ENCODE peak calls at places on chromosomes 11 and 22, in six cellular contexts. One of them, this sample, is unnamed.

GRCh38 chr11:65565624-65566453 is 4.4 kb upstream of the ZNRD2 start:
- DNase-seq in fibroblast of lung: no peak
- DNase-seq in DMS153: no peak
- DNase-seq in activated CD4-positive, alpha-beta T cell treated with anti-CD3 and anti-CD28 coated beads for 1 hour: no peak
- DNase-seq in heart left ventricle: no peak
- DNase-seq in RPMI7951: no peak
- DNase-seq in this sample: no peak

GRCh38 chr22:25644122-25644521 is 79.6 kb downstream of the GRK3 start:
- DNase-seq in DMS153: no peak
- DNase-seq in RPMI7951: peak
- DNase-seq in fibroblast of lung: no peak
- DNase-seq in activated CD4-positive, alpha-beta T cell treated with anti-CD3 and anti-CD28 coated beads for 1 hour: no peak
- DNase-seq in heart left ventricle: peak
- DNase-seq in this sample: no peak

GRCh38 chr11:93605638-93606037 is 55.8 kb upstream of the CEP295 start:
- DNase-seq in fibroblast of lung: no peak
- DNase-seq in heart left ventricle: no peak
- DNase-seq in RPMI7951: no peak
- DNase-seq in activated CD4-positive, alpha-beta T cell treated with anti-CD3 and anti-CD28 coated beads for 1 hour: no peak
- DNase-seq in DMS153: no peak
- DNase-seq in this sample: no peak

GRCh38 chr11:119120639-119121007 is 757 bp upstream of the HINFP start:
- DNase-seq in activated CD4-positive, alpha-beta T cell treated with anti-CD3 and anti-CD28 coated beads for 1 hour: no peak
- DNase-seq in DMS153: no peak
- DNase-seq in RPMI7951: peak
- DNase-seq in heart left ventricle: no peak
- DNase-seq in fibroblast of lung: peak
- DNase-seq in this sample: no peak

GRCh38 chr11:130671801-130672700 is 223.6 kb downstream of the ADAMTS15 start:
- DNase-seq in RPMI7951: peak
- DNase-seq in DMS153: peak
- DNase-seq in fibroblast of lung: peak
- DNase-seq in activated CD4-positive, alpha-beta T cell treated with anti-CD3 and anti-CD28 coated beads for 1 hour: no peak
- DNase-seq in heart left ventricle: peak
- DNase-seq in this sample: no peak

GRCh38 chr11:9850224-9850895 is 186.5 kb downstream of the SWAP70 start:
- DNase-seq in fibroblast of lung: no peak
- DNase-seq in heart left ventricle: no peak
- DNase-seq in activated CD4-positive, alpha-beta T cell treated with anti-CD3 and anti-CD28 coated beads for 1 hour: no peak
- DNase-seq in DMS153: no peak
- DNase-seq in RPMI7951: no peak
- DNase-seq in this sample: no peak

GRCh38 chr11:34044664-34045485 is 6.7 kb upstream of the CAPRIN1 start:
- DNase-seq in activated CD4-positive, alpha-beta T cell treated with anti-CD3 and anti-CD28 coated beads for 1 hour: no peak
- DNase-seq in DMS153: no peak
- DNase-seq in RPMI7951: peak
- DNase-seq in heart left ventricle: no peak
- DNase-seq in fibroblast of lung: peak
- DNase-seq in this sample: peak

GRCh38 chr22:46352691-46353386 is 17.3 kb downstream of the TRMU start:
- DNase-seq in fibroblast of lung: no peak
- DNase-seq in heart left ventricle: peak
- DNase-seq in RPMI7951: peak
- DNase-seq in DMS153: peak
- DNase-seq in activated CD4-positive, alpha-beta T cell treated with anti-CD3 and anti-CD28 coated beads for 1 hour: no peak
- DNase-seq in this sample: peak

GRCh38 chr11:78197816-78198215 is 9.1 kb downstream of the USP35 start:
- DNase-seq in activated CD4-positive, alpha-beta T cell treated with anti-CD3 and anti-CD28 coated beads for 1 hour: no peak
- DNase-seq in RPMI7951: no peak
- DNase-seq in heart left ventricle: no peak
- DNase-seq in fibroblast of lung: no peak
- DNase-seq in DMS153: no peak
- DNase-seq in this sample: no peak

GRCh38 chr11:33869511-33870422 is 22.1 kb downstream of the LMO2 start:
- DNase-seq in activated CD4-positive, alpha-beta T cell treated with anti-CD3 and anti-CD28 coated beads for 1 hour: no peak
- DNase-seq in fibroblast of lung: peak
- DNase-seq in DMS153: peak
- DNase-seq in RPMI7951: peak
- DNase-seq in heart left ventricle: peak
- DNase-seq in this sample: peak

GRCh38 chr22:35978889-35979288 is 49.7 kb downstream of the RBFOX2 start:
- DNase-seq in activated CD4-positive, alpha-beta T cell treated with anti-CD3 and anti-CD28 coated beads for 1 hour: no peak
- DNase-seq in DMS153: no peak
- DNase-seq in fibroblast of lung: no peak
- DNase-seq in RPMI7951: no peak
- DNase-seq in heart left ventricle: no peak
- DNase-seq in this sample: no peak

GRCh38 chr11:85961930-85962363 is 106.8 kb downstream of the CCDC83 start:
- DNase-seq in activated CD4-positive, alpha-beta T cell treated with anti-CD3 and anti-CD28 coated beads for 1 hour: no peak
- DNase-seq in RPMI7951: peak
- DNase-seq in fibroblast of lung: peak
- DNase-seq in heart left ventricle: no peak
- DNase-seq in DMS153: no peak
- DNase-seq in this sample: no peak

GRCh38 chr11:116339306-116339705 is 433.5 kb downstream of the BUD13 start:
- DNase-seq in DMS153: no peak
- DNase-seq in RPMI7951: no peak
- DNase-seq in fibroblast of lung: no peak
- DNase-seq in activated CD4-positive, alpha-beta T cell treated with anti-CD3 and anti-CD28 coated beads for 1 hour: no peak
- DNase-seq in heart left ventricle: no peak
- DNase-seq in this sample: peak

GRCh38 chr11:132037467-132037862 is 667.0 kb downstream of the NTM start:
- DNase-seq in RPMI7951: no peak
- DNase-seq in fibroblast of lung: no peak
- DNase-seq in DMS153: no peak
- DNase-seq in heart left ventricle: no peak
- DNase-seq in activated CD4-positive, alpha-beta T cell treated with anti-CD3 and anti-CD28 coated beads for 1 hour: no peak
- DNase-seq in this sample: no peak

GRCh38 chr11:29527391-29527936 is 489.4 kb downstream of the KCNA4 start:
- DNase-seq in DMS153: no peak
- DNase-seq in activated CD4-positive, alpha-beta T cell treated with anti-CD3 and anti-CD28 coated beads for 1 hour: no peak
- DNase-seq in heart left ventricle: no peak
- DNase-seq in RPMI7951: no peak
- DNase-seq in fibroblast of lung: peak
- DNase-seq in this sample: peak

GRCh38 chr11:13338437-13339069 is 61.0 kb downstream of the BMAL1 start:
- DNase-seq in activated CD4-positive, alpha-beta T cell treated with anti-CD3 and anti-CD28 coated beads for 1 hour: no peak
- DNase-seq in RPMI7951: peak
- DNase-seq in DMS153: no peak
- DNase-seq in heart left ventricle: no peak
- DNase-seq in fibroblast of lung: peak
- DNase-seq in this sample: peak

GRCh38 chr11:102664001-102664752 is 39.0 kb upstream of the MMP20 start:
- DNase-seq in RPMI7951: peak
- DNase-seq in fibroblast of lung: no peak
- DNase-seq in heart left ventricle: no peak
- DNase-seq in DMS153: no peak
- DNase-seq in activated CD4-positive, alpha-beta T cell treated with anti-CD3 and anti-CD28 coated beads for 1 hour: no peak
- DNase-seq in this sample: peak

GRCh38 chr11:95991545-95991944 is 67.6 kb upstream of the MTMR2 start:
- DNase-seq in RPMI7951: no peak
- DNase-seq in activated CD4-positive, alpha-beta T cell treated with anti-CD3 and anti-CD28 coated beads for 1 hour: no peak
- DNase-seq in DMS153: no peak
- DNase-seq in heart left ventricle: no peak
- DNase-seq in fibroblast of lung: peak
- DNase-seq in this sample: no peak

GRCh38 chr11:36744375-36745168 is 146.5 kb upstream of the RAG2 start:
- DNase-seq in DMS153: no peak
- DNase-seq in RPMI7951: peak
- DNase-seq in activated CD4-positive, alpha-beta T cell treated with anti-CD3 and anti-CD28 coated beads for 1 hour: peak
- DNase-seq in heart left ventricle: peak
- DNase-seq in fibroblast of lung: peak
- DNase-seq in this sample: peak

GRCh38 chr11:111419641-111420327 is 40.7 kb upstream of the POU2AF1 start:
- DNase-seq in activated CD4-positive, alpha-beta T cell treated with anti-CD3 and anti-CD28 coated beads for 1 hour: no peak
- DNase-seq in RPMI7951: no peak
- DNase-seq in fibroblast of lung: no peak
- DNase-seq in DMS153: no peak
- DNase-seq in heart left ventricle: no peak
- DNase-seq in this sample: no peak

GRCh38 chr22:50206599-50206998 is 5.8 kb downstream of the SELENOO start:
- DNase-seq in DMS153: no peak
- DNase-seq in heart left ventricle: peak
- DNase-seq in activated CD4-positive, alpha-beta T cell treated with anti-CD3 and anti-CD28 coated beads for 1 hour: no peak
- DNase-seq in fibroblast of lung: peak
- DNase-seq in RPMI7951: no peak
- DNase-seq in this sample: peak

GRCh38 chr11:63901660-63902059 is 15.3 kb downstream of the RCOR2 start:
- DNase-seq in DMS153: no peak
- DNase-seq in fibroblast of lung: peak
- DNase-seq in heart left ventricle: no peak
- DNase-seq in RPMI7951: no peak
- DNase-seq in activated CD4-positive, alpha-beta T cell treated with anti-CD3 and anti-CD28 coated beads for 1 hour: no peak
- DNase-seq in this sample: peak

GRCh38 chr22:41862530-41863266 is 29.8 kb downstream of the SREBF2 start:
- DNase-seq in fibroblast of lung: peak
- DNase-seq in activated CD4-positive, alpha-beta T cell treated with anti-CD3 and anti-CD28 coated beads for 1 hour: no peak
- DNase-seq in heart left ventricle: no peak
- DNase-seq in RPMI7951: no peak
- DNase-seq in DMS153: no peak
- DNase-seq in this sample: no peak

GRCh38 chr11:113082501-113082900 is 121.3 kb downstream of the NCAM1 start:
- DNase-seq in DMS153: peak
- DNase-seq in activated CD4-positive, alpha-beta T cell treated with anti-CD3 and anti-CD28 coated beads for 1 hour: no peak
- DNase-seq in heart left ventricle: no peak
- DNase-seq in fibroblast of lung: no peak
- DNase-seq in RPMI7951: no peak
- DNase-seq in this sample: no peak

GRCh38 chr11:66317766-66318575 is 1.1 kb upstream of the CD248 start:
- DNase-seq in DMS153: no peak
- DNase-seq in activated CD4-positive, alpha-beta T cell treated with anti-CD3 and anti-CD28 coated beads for 1 hour: no peak
- DNase-seq in fibroblast of lung: peak
- DNase-seq in heart left ventricle: peak
- DNase-seq in RPMI7951: peak
- DNase-seq in this sample: no peak

GRCh38 chr11:114059278-114059983 is at the start of gene ZBTB16:
- DNase-seq in activated CD4-positive, alpha-beta T cell treated with anti-CD3 and anti-CD28 coated beads for 1 hour: peak
- DNase-seq in heart left ventricle: peak
- DNase-seq in fibroblast of lung: peak
- DNase-seq in DMS153: peak
- DNase-seq in RPMI7951: no peak
- DNase-seq in this sample: no peak

GRCh38 chr11:81772161-81772560 is 961.5 kb downstream of the FAM181B start:
- DNase-seq in activated CD4-positive, alpha-beta T cell treated with anti-CD3 and anti-CD28 coated beads for 1 hour: no peak
- DNase-seq in heart left ventricle: no peak
- DNase-seq in RPMI7951: peak
- DNase-seq in DMS153: no peak
- DNase-seq in fibroblast of lung: peak
- DNase-seq in this sample: no peak

GRCh38 chr11:1830500-1831223 is 4.1 kb upstream of the SYT8 start:
- DNase-seq in activated CD4-positive, alpha-beta T cell treated with anti-CD3 and anti-CD28 coated beads for 1 hour: no peak
- DNase-seq in heart left ventricle: peak
- DNase-seq in DMS153: peak
- DNase-seq in fibroblast of lung: no peak
- DNase-seq in RPMI7951: peak
- DNase-seq in this sample: no peak

GRCh38 chr22:29205260-29205597 is 467 bp upstream of the EMID1 start:
- DNase-seq in fibroblast of lung: no peak
- DNase-seq in activated CD4-positive, alpha-beta T cell treated with anti-CD3 and anti-CD28 coated beads for 1 hour: no peak
- DNase-seq in DMS153: no peak
- DNase-seq in heart left ventricle: no peak
- DNase-seq in RPMI7951: no peak
- DNase-seq in this sample: no peak